ENCODE peak calls at places on chromosomes 5 and 9, in four cellular contexts. P is posterior cingulate gyrus, F is fibroblast of lung, R is hippocampal formation. N is an unnamed sample.

GRCh38 chr5:128225245-128226030 is 141.9 kb downstream of the SLC12A2 start:
- DNase-seq in P (no peak), F (peak), R (no peak), N (no peak)

GRCh38 chr5:6752782-6753181 is 39.5 kb downstream of the TENT4A start:
- DNase-seq in P (no peak), F (no peak), R (no peak), N (no peak)

GRCh38 chr5:64895748-64896147 is 127.0 kb downstream of the CWC27 start:
- DNase-seq in P (no peak), F (no peak), R (no peak), N (no peak)

GRCh38 chr5:75660678-75661465 is 49.6 kb downstream of the ANKDD1B start:
- DNase-seq in P (no peak), F (no peak), R (no peak), N (no peak)

GRCh38 chr5:94745786-94746730 is 127.6 kb downstream of the SLF1 start:
- DNase-seq in P (no peak), F (peak), R (no peak), N (no peak)

GRCh38 chr5:23776684-23777083 is 269.3 kb downstream of the PRDM9 start:
- DNase-seq in P (no peak), F (no peak), R (no peak), N (no peak)

GRCh38 chr9:95201201-95201600 is 116.3 kb downstream of the FANCC start:
- DNase-seq in P (no peak), F (peak), R (no peak), N (no peak)

GRCh38 chr9:133553978-133554713 is 19.6 kb downstream of the ADAMTSL2 start:
- DNase-seq in P (no peak), F (no peak), R (no peak), N (no peak)

GRCh38 chr5:181054871-181055494 is 14.9 kb downstream of the BTNL9 start:
- DNase-seq in P (no peak), F (no peak), R (no peak), N (no peak)

GRCh38 chr5:147538232-147538631 is 28.4 kb upstream of the DPYSL3 start:
- DNase-seq in P (no peak), F (peak), R (no peak), N (no peak)

GRCh38 chr5:180114304-180115003 is 42.9 kb upstream of the RNF130 start:
- DNase-seq in P (peak), F (no peak), R (no peak), N (no peak)

GRCh38 chr5:156815988-156816599 is 34.0 kb upstream of the PPP1R2B start:
- DNase-seq in P (no peak), F (peak), R (no peak), N (no peak)

GRCh38 chr9:98502311-98502975 is 206.3 kb downstream of the GABBR2 start:
- DNase-seq in P (no peak), F (peak), R (no peak), N (no peak)

GRCh38 chr9:71663931-71664459 is 104.3 kb downstream of the CEMIP2 start:
- DNase-seq in P (no peak), F (peak), R (no peak), N (no peak)

GRCh38 chr5:141512390-141513020 is 23.6 kb downstream of the PCDHGC5 start:
- DNase-seq in P (peak), F (peak), R (peak), N (peak)

GRCh38 chr5:169037478-169037877 is 263.5 kb downstream of the SLIT3 start:
- DNase-seq in P (no peak), F (no peak), R (no peak), N (no peak)